ENCODE peak calls at places on chromosomes 1 and 21, in nine cellular contexts. E, N, Y, L, Z, P, C, R and H are unnamed samples.

GRCh38 chr21:34027727-34028461 is 45.5 kb upstream of the MRPS6 start:
- DNase-seq in C (peak), N (no peak), E (no peak), L (peak), Z (no peak), P (no peak), R (no peak), Y (no peak), H (no peak)

GRCh38 chr1:109649380-109649987 is 6.4 kb upstream of the GSTM4 start:
- DNase-seq in Y (no peak), P (no peak), E (peak), Z (no peak), R (peak), C (peak), L (peak), N (no peak), H (no peak)

GRCh38 chr1:60678802-60679201 is 403.6 kb upstream of the NFIA start:
- DNase-seq in N (no peak), R (no peak), L (no peak), Z (no peak), Y (no peak), P (no peak), E (no peak), C (no peak), H (no peak)

GRCh38 chr1:61568460-61569211 is 156.3 kb downstream of the TM2D1 start:
- DNase-seq in R (no peak), E (no peak), Z (no peak), P (no peak), C (no peak), N (no peak), Y (no peak), L (no peak), H (no peak)

GRCh38 chr1:3257788-3258187 is 188.8 kb downstream of the PRDM16 start:
- DNase-seq in Y (no peak), R (no peak), C (no peak), N (no peak), P (no peak), L (no peak), E (no peak), Z (no peak), H (no peak)

GRCh38 chr1:22787636-22788035 is 77.0 kb downstream of the EPHB2 start:
- DNase-seq in P (no peak), C (no peak), E (no peak), R (no peak), N (no peak), Z (no peak), Y (no peak), L (no peak), H (no peak)

GRCh38 chr1:85911742-85912141 is 203.5 kb upstream of the ZNHIT6 start:
- DNase-seq in N (no peak), E (peak), L (no peak), Y (no peak), P (no peak), C (peak), R (peak), Z (no peak), H (no peak)

GRCh38 chr1:25676488-25676887 is 59.9 kb downstream of the MAN1C1 start:
- DNase-seq in E (no peak), P (no peak), Y (no peak), C (no peak), L (peak), R (no peak), Z (no peak), N (no peak), H (peak)

GRCh38 chr1:208150810-208151458 is 93.2 kb downstream of the PLXNA2 start:
- DNase-seq in L (no peak), Y (no peak), R (no peak), P (no peak), Z (no peak), C (no peak), E (no peak), N (no peak), H (no peak)

GRCh38 chr1:90826024-90826423 is 108.9 kb upstream of the BARHL2 start:
- DNase-seq in Z (no peak), Y (no peak), C (no peak), E (no peak), R (no peak), L (no peak), N (no peak), P (no peak), H (no peak)

GRCh38 chr1:186735463-186735862 is 55.2 kb upstream of the PTGS2 start:
- DNase-seq in P (no peak), C (peak), N (no peak), Y (no peak), E (no peak), Z (no peak), L (no peak), R (peak), H (no peak)

GRCh38 chr1:159591981-159592380 is 4.4 kb downstream of the APCS start:
- DNase-seq in E (peak), P (no peak), C (no peak), N (no peak), R (peak), Y (no peak), L (peak), Z (peak), H (no peak)

GRCh38 chr1:230768903-230769570 is 21.8 kb downstream of the CAPN9 start:
- DNase-seq in N (no peak), R (no peak), Z (peak), P (no peak), Y (no peak), L (peak), E (peak), C (peak), H (peak)

GRCh38 chr1:84913025-84913892 is 20.3 kb upstream of the LPAR3 start:
- DNase-seq in P (no peak), Z (no peak), Y (peak), L (peak), R (no peak), N (no peak), E (no peak), C (peak), H (peak)

GRCh38 chr1:10901091-10901893 is 104.8 kb upstream of the CASZ1 start:
- DNase-seq in L (peak), E (no peak), Y (no peak), P (no peak), C (no peak), R (peak), N (no peak), Z (no peak), H (no peak)

GRCh38 chr1:184802739-184803492 is 48.3 kb upstream of the EDEM3 start:
- DNase-seq in E (peak), N (no peak), P (no peak), Y (no peak), R (peak), L (peak), C (peak), Z (no peak), H (no peak)

GRCh38 chr1:178548108-178548507 is 35.2 kb downstream of the TEX35 start:
- DNase-seq in Z (no peak), L (no peak), Y (no peak), N (no peak), E (no peak), C (no peak), P (no peak), R (peak), H (no peak)

GRCh38 chr1:10664251-10664650 is 132.2 kb downstream of the CASZ1 start:
- DNase-seq in Y (peak), E (no peak), P (no peak), N (no peak), L (no peak), C (no peak), Z (no peak), R (no peak), H (no peak)

GRCh38 chr1:204821924-204822323 is 48.7 kb upstream of the NFASC start:
- DNase-seq in Z (no peak), E (no peak), N (no peak), Y (no peak), R (no peak), P (no peak), C (no peak), L (no peak), H (no peak)

GRCh38 chr1:204829133-204829532 is 41.5 kb upstream of the NFASC start:
- DNase-seq in R (no peak), Y (no peak), L (no peak), Z (no peak), C (no peak), E (no peak), P (no peak), N (no peak), H (no peak)

GRCh38 chr1:204830671-204831585 is 39.7 kb upstream of the NFASC start:
- DNase-seq in Z (no peak), E (no peak), P (no peak), N (no peak), L (no peak), Y (no peak), R (no peak), C (no peak), H (no peak)

GRCh38 chr1:204828352-204828850 is 42.3 kb upstream of the NFASC start:
- DNase-seq in P (peak), C (peak), Y (peak), R (peak), Z (no peak), L (peak), N (peak), E (no peak), H (no peak)

GRCh38 chr1:204826970-204827369 is 43.7 kb upstream of the NFASC start:
- DNase-seq in L (peak), C (no peak), E (no peak), R (peak), N (peak), Y (no peak), P (no peak), Z (no peak), H (no peak)
- TF ChIP-seq CTCF in L (no peak), C (no peak), E (no peak), R (peak), N (peak), Y (no peak), P (no peak), Z (peak), H (peak)

GRCh38 chr1:168824418-168824817 is 95.4 kb upstream of the DPT start:
- DNase-seq in Y (no peak), P (no peak), N (no peak), C (no peak), Z (no peak), R (no peak), E (no peak), L (no peak), H (no peak)

GRCh38 chr1:168822911-168823310 is 93.9 kb upstream of the DPT start:
- DNase-seq in E (no peak), R (no peak), Y (no peak), N (no peak), P (no peak), L (no peak), Z (no peak), C (no peak), H (no peak)

GRCh38 chr1:168826269-168826668 is 97.3 kb upstream of the DPT start:
- DNase-seq in C (no peak), N (no peak), Z (no peak), E (no peak), Y (no peak), P (no peak), L (no peak), R (no peak), H (no peak)

GRCh38 chr1:168825129-168825528 is 96.1 kb upstream of the DPT start:
- DNase-seq in Y (no peak), Z (no peak), L (no peak), E (no peak), R (no peak), C (no peak), P (no peak), N (no peak), H (no peak)

GRCh38 chr1:168823988-168824387 is 95.0 kb upstream of the DPT start:
- DNase-seq in L (no peak), Z (no peak), Y (no peak), R (no peak), C (no peak), N (no peak), E (no peak), P (no peak), H (no peak)
- H3K4me3 ChIP-seq in L (no peak), Z (no peak), Y (no peak), R (no peak), C (no peak), N (no peak), E (no peak), P (no peak), H (no peak)

GRCh38 chr21:25735221-25735894 is 586 bp downstream of the GABPA start:
- DNase-seq in Z (peak), E (peak), N (peak), L (peak), Y (peak), C (peak), P (peak), R (peak), H (peak)
- TF ChIP-seq CTCF in Z (peak), E (no peak), N (no peak), L (peak), Y (no peak), C (peak), P (no peak), R (no peak), H (peak)

DNA sequence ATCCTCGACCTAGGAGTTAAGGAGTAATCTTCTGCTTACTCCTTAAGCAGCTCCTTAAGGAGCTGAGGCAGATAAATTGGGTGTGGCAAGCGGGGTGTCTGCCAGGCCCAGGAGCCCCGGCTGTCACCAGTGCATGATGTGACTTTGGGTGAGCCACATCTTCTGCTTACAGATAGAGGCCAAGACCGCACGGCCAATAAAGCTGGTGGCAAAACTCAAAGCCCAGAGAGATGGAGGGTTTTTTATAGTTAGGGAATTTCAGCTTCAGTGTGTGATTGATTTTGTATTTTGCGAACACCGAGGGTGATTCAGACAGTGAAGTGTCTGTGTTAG is 9.8 kb downstream of the MX2 start:
- DNase-seq in E (no peak), L (no peak), Z (no peak), C (no peak), R (no peak), P (no peak), N (no peak), Y (no peak), H (no peak)
- H3K4me3 ChIP-seq in E (no peak), L (no peak), Z (no peak), C (no peak), R (no peak), P (no peak), N (no peak), Y (no peak), H (no peak)

DNA sequence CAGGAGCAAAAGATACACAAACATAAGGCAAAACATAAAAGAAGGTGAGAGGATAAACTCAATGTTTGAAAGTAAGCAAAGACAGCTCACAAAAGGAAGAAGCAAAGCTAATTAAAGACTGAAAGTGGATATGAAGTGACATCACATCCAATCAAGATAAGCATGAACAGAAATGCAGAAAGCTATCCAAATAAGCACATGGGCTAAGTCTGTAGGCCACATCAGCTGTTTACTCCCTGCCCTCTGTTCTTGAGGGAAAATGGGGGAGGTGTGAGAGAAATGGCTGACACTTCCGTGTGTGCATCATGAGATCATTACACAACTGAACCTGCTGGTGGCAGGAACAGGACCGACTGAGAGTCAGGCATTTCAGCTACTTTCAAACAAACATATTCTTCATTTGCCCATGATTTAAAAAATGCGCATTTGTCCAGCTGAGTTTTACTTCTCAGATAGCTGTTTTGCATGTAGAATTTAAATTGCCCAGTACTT is 27.3 kb upstream of the MAN1A2 start:
- DNase-seq in Y (peak), E (no peak), L (peak), P (peak), C (peak), R (peak), Z (peak), N (peak), H (peak)
- TF ChIP-seq CTCF in Y (no peak), E (no peak), L (no peak), P (no peak), C (peak), R (peak), Z (no peak), N (no peak), H (no peak)

GRCh38 chr1:47635111-47635510 is 197.3 kb downstream of the FOXD2 start:
- DNase-seq in P (no peak), R (no peak), L (no peak), N (no peak), E (no peak), Y (no peak), Z (no peak), C (no peak), H (no peak)
- H3K4me3 ChIP-seq in P (no peak), R (no peak), L (no peak), N (no peak), E (no peak), Y (no peak), Z (no peak), C (no peak), H (no peak)

DNA sequence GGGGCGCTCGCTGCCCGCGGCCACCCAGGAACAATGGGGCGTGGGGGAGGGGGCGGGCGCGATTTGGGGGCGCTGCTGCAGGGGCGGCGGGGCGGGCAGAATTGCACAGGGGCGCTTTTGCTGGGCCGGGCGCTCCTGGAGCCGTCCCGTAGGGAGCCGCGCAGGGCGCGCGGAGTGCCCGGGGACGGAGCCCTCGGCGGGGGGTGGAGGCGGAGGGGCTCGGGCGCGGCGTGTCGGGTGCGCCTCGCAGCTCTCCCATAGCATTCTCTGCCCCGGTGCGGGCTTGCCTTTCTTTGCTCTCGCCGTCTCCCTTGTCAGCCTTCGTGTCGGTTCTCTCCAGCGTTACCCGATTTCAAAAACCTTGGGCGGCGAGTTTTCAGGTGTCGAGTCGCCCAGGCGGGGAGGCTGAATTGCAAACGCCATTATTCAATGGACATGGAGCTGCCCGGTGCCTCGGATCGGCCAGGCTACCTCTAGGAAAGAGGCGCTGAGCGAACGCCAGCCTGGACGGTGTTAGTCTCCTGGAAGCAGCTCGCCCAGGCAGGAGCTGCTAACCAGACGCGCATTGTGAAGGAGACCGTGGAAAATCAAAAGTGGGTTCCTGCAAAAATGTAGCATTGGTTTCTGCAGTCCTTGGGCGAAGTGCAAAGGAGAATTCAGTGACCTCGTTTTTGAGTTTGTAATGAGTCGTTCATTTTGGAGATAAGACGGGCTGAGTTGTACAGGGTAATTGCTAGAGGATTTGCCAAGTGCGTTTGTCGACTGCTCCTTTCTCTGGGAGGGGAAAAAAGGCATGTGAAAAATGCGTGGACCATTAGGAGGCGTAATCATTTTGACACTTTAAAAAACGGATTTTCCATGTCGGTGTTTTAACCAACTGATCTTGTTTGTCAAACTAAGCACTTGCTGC is 626 bp downstream of the CXADR start:
- DNase-seq in N (no peak), Y (peak), Z (no peak), C (peak), E (peak), R (peak), P (no peak), L (peak), H (no peak)
- TF ChIP-seq CTCF in N (no peak), Y (no peak), Z (no peak), C (peak), E (no peak), R (peak), P (no peak), L (no peak), H (peak)

GRCh38 chr1:1680912-1681273 is 11.7 kb downstream of the SLC35E2B start:
- DNase-seq in P (no peak), L (no peak), Z (no peak), E (peak), C (peak), R (peak), N (no peak), Y (no peak), H (peak)

GRCh38 chr1:1683104-1683905 is 9.3 kb downstream of the SLC35E2B start:
- DNase-seq in P (no peak), N (no peak), C (no peak), E (no peak), Z (no peak), Y (no peak), L (no peak), R (no peak), H (peak)

GRCh38 chr1:1680031-1680911 is 12.3 kb downstream of the SLC35E2B start:
- DNase-seq in N (no peak), E (no peak), C (no peak), Z (no peak), P (no peak), R (peak), Y (no peak), L (no peak), H (no peak)

GRCh38 chr1:1677718-1678580 is 14.6 kb downstream of the SLC35E2B start:
- DNase-seq in C (no peak), Z (no peak), N (no peak), R (peak), L (no peak), E (no peak), Y (no peak), P (peak), H (no peak)

GRCh38 chr1:1678581-1679380 is 13.8 kb downstream of the SLC35E2B start:
- DNase-seq in R (peak), Z (no peak), Y (no peak), L (no peak), N (peak), E (no peak), C (no peak), P (peak), H (no peak)
- H3K4me3 ChIP-seq in R (no peak), Z (no peak), Y (no peak), L (no peak), N (no peak), E (no peak), C (no peak), P (peak), H (no peak)

DNA sequence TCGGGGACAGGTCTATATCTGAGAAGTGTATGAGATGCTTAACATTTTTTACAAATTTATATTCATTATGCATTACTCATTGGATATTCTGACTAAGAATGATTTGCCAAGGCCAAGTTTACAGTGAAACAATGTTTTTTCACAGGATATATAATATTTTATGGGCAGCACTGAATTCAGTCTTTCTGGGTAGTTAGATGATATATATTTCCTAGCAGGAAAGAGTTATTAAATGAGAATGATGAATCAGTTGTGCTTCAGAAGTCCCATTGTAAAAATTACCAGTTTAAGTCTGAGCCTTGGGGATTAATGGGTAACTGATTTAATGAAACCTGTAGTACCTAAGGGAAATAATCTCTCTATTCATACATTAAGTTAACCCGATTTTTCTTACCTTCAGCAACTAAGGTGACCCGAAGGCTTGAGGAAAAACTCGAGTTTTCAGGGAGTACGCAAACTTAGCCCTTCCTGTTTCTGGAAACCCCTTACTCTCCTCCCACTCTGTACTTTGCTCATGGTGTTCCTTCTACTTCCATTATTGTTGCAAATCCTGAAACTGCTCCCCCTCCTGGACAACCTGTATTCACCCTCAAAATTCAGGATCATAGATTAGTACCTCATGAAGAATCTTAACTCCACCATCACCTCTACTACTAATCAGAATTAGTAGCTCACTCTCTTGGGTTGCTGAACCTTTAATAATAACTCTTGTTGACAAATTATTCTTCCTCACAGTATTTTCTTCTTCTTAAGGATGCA is 135.1 kb downstream of the AK5 start:
- DNase-seq in E (no peak), Z (no peak), N (no peak), Y (no peak), R (peak), C (peak), P (peak), L (no peak), H (no peak)
- TF ChIP-seq CTCF in E (peak), Z (peak), N (peak), Y (peak), R (peak), C (peak), P (no peak), L (peak), H (peak)